ENCODE peak calls at places on chromosomes 13 and 19, in eight cellular contexts. M is neural progenitor cell, X is hepatocyte, C is GM23248, A is OCI-LY7, Q is MM.1S, G is HCT116, L is SK-N-SH. E is an unnamed sample.

GRCh38 chr13:71148391-71148790 is 718.6 kb downstream of the DACH1 start:
- DNase-seq in M (peak), X (no peak), C (no peak), A (no peak), Q (no peak), G (no peak), L (no peak), E (no peak)

GRCh38 chr19:46015080-46015960 is 7.5 kb downstream of the PGLYRP1 start:
- DNase-seq in M (peak), X (peak), C (peak), A (peak), Q (no peak), G (no peak), L (peak), E (peak)

GRCh38 chr19:41860419-41861097 is 503 bp downstream of the RPS19 start:
- DNase-seq in M (peak), X (no peak), C (peak), A (peak), Q (peak), G (no peak), L (peak), E (no peak)

GRCh38 chr19:45523642-45524256 is 16.5 kb downstream of the VASP start:
- DNase-seq in M (peak), X (peak), C (peak), A (peak), Q (peak), G (peak), L (peak), E (peak)

GRCh38 chr19:15444505-15445226 is 5.1 kb downstream of the WIZ start:
- DNase-seq in M (no peak), X (no peak), C (no peak), A (no peak), Q (no peak), G (no peak), L (no peak), E (no peak)

GRCh38 chr13:33937373-33938087 is 119.6 kb downstream of the RFC3 start:
- DNase-seq in M (peak), X (no peak), C (no peak), A (no peak), Q (no peak), G (peak), L (no peak), E (peak)

GRCh38 chr13:75908137-75908536 is 272.0 kb downstream of the LMO7 start:
- DNase-seq in M (peak), X (no peak), C (peak), A (no peak), Q (no peak), G (no peak), L (no peak), E (no peak)

GRCh38 chr13:57857945-57858344 is 226.4 kb downstream of the PCDH17 start:
- DNase-seq in M (no peak), X (no peak), C (no peak), A (no peak), Q (no peak), G (no peak), L (no peak), E (no peak)

GRCh38 chr13:30371649-30372265 is 50.5 kb upstream of the UBE2L5 start:
- DNase-seq in M (no peak), X (peak), C (peak), A (peak), Q (peak), G (peak), L (no peak), E (no peak)

GRCh38 chr13:88586263-88586662 is 915.1 kb downstream of the SLITRK5 start:
- DNase-seq in M (no peak), X (no peak), C (no peak), A (no peak), Q (no peak), G (no peak), L (no peak), E (no peak)

GRCh38 chr19:9883231-9883758 is 48.2 kb downstream of the PIN1 start:
- DNase-seq in M (peak), X (no peak), C (no peak), A (no peak), Q (no peak), G (peak), L (no peak), E (peak)

GRCh38 chr13:95267662-95268369 is 33.4 kb downstream of the ABCC4 start:
- DNase-seq in M (no peak), X (peak), C (peak), A (no peak), Q (no peak), G (no peak), L (no peak), E (no peak)

GRCh38 chr13:106464076-106464475 is 71.4 kb downstream of the EFNB2 start:
- DNase-seq in M (no peak), X (no peak), C (no peak), A (no peak), Q (no peak), G (no peak), L (no peak), E (no peak)

GRCh38 chr13:27131202-27131623 is 40.4 kb downstream of the USP12 start:
- DNase-seq in M (no peak), X (peak), C (peak), A (no peak), Q (peak), G (peak), L (no peak), E (peak)

DNA sequence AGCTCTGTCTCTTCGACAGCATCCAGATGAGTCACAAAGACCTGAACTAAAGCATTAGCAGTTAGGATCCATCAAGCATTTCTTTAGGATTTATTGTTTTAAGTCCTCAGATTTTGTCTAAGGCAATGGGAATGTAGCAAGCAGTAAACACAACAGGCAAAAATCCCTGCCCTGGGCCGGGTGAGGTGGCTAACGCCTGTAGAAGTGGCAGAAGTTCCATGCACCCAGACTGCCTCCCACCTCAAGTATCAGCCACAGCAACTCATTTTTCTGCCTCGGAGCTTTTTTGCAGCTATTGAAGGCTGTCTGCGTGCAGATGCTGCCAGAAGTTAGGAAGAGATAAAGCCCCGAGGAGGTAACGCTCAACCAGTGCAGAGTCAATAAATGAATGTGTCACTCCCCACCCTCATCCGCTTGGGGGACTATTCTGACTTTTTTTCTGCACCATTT is 47.1 kb upstream of the MRI1 start:
- DNase-seq in M (no peak), X (no peak), C (no peak), A (no peak), Q (no peak), G (no peak), L (no peak), E (no peak)
- TF ChIP-seq EZH2phosphoT487 in M (no peak), X (no peak), C (no peak), A (no peak), Q (no peak), G (no peak), L (no peak), E (no peak)

GRCh38 chr19:18225355-18225701 is 910 bp downstream of the PDE4C start:
- DNase-seq in M (no peak), X (no peak), C (no peak), A (no peak), Q (no peak), G (no peak), L (no peak), E (no peak)

GRCh38 chr19:18224525-18225354 is 1.5 kb downstream of the PDE4C start:
- DNase-seq in M (peak), X (peak), C (peak), A (peak), Q (peak), G (peak), L (peak), E (peak)

GRCh38 chr19:18225702-18226468 is at the start of gene PDE4C:
- DNase-seq in M (peak), X (no peak), C (peak), A (no peak), Q (no peak), G (no peak), L (peak), E (peak)

GRCh38 chr19:18221815-18222725 is 4.2 kb downstream of the PDE4C start:
- DNase-seq in M (no peak), X (no peak), C (no peak), A (no peak), Q (no peak), G (no peak), L (no peak), E (no peak)

DNA sequence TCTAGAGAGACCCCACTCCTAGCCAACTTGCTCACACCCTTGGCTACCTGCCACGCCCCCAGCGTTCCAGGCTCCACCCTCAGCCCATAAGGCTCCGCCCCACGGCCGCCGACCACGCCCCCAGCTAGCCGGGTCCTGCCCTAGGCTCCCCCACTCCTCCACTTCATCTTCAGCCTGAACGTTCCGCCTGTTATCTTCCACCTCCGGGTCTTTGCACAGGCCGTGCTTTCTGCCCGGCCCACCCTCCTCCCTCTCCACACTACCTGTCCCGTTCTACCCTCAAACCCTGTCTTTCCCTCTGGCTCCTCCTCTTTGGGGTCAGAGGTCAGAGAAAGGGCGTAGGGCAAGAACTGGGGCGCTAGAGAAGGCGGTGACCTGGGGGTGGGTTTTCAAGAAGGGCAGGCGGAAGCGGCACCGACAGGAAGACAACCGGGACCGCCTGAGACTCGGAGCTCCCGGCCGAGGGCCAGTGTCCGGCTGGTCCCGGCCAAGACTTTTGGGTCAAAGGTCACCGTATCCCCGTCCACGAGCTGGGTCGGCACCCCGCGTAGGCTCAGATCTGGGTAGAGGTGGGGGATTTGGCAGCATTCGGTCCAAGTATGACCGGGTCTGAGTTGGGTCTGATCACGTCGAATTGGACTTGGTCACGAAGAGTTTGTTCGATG is 2.2 kb downstream of the PDE4C start:
- DNase-seq in M (peak), X (peak), C (no peak), A (peak), Q (no peak), G (peak), L (peak), E (peak)
- TF ChIP-seq EZH2phosphoT487 in M (no peak), X (no peak), C (no peak), A (no peak), Q (peak), G (no peak), L (no peak), E (no peak)

GRCh38 chr19:33227870-33228599 is 2.4 kb upstream of the SLC7A10 start:
- DNase-seq in M (no peak), X (no peak), C (no peak), A (no peak), Q (no peak), G (no peak), L (no peak), E (no peak)

GRCh38 chr19:33224694-33225457 is 774 bp downstream of the SLC7A10 start:
- DNase-seq in M (no peak), X (no peak), C (no peak), A (no peak), Q (no peak), G (no peak), L (no peak), E (peak)

GRCh38 chr19:33225458-33225925 is at the start of gene SLC7A10:
- DNase-seq in M (peak), X (peak), C (peak), A (no peak), Q (no peak), G (no peak), L (peak), E (peak)

GRCh38 chr19:33227242-33227650 is 1.6 kb upstream of the SLC7A10 start:
- DNase-seq in M (no peak), X (no peak), C (no peak), A (no peak), Q (no peak), G (no peak), L (no peak), E (peak)

DNA sequence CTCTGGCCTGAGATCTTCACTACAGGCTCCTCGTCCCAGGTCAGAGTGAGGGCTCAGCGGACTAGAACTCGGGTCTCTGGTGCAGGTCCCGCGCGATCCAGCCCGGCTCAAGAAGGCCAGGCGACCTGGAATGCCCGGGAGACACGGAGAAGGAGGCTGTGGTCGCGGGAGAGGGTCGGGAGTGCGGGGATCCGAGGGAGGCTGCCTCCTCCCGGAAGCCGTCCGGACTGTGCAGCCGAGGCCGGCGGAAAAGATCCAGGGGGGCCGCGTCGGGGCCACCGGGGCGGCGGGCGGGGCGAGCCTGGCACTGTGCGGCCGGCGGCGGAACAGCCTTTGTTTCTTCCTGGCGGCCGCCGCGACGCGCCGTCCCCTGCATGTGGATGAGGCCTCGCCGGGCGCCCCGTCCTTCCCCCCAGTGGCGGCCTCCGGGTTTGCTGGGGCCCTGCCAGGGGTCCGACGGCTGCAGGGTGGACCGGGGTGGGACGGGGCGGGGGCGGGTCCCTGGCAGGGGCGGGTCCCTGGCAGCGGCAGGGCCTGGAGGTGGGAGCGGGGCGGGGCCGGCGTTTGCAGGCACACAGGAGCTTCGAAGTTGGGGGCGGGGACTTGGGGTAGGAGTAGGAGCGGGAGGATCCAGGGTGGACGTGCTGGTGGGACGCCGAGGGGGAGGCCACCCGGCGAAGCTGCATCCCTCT is 1.0 kb upstream of the SLC7A10 start:
- DNase-seq in M (peak), X (peak), C (peak), A (no peak), Q (no peak), G (no peak), L (peak), E (peak)
- TF ChIP-seq EZH2phosphoT487 in M (peak), X (no peak), C (no peak), A (no peak), Q (no peak), G (no peak), L (no peak), E (no peak)

GRCh38 chr19:4194353-4194752 is 11.9 kb downstream of the ANKRD24 start:
- DNase-seq in M (no peak), X (no peak), C (no peak), A (no peak), Q (no peak), G (no peak), L (no peak), E (no peak)
- TF ChIP-seq EZH2phosphoT487 in M (no peak), X (no peak), C (no peak), A (no peak), Q (no peak), G (no peak), L (no peak), E (no peak)

GRCh38 chr19:3788991-3789778 is 3.0 kb upstream of the MATK start:
- DNase-seq in M (no peak), X (no peak), C (no peak), A (no peak), Q (no peak), G (no peak), L (no peak), E (no peak)
- TF ChIP-seq EZH2phosphoT487 in M (no peak), X (no peak), C (no peak), A (no peak), Q (no peak), G (no peak), L (no peak), E (no peak)

GRCh38 chr19:29528350-29528945 is 2.7 kb downstream of the VSTM2B start:
- DNase-seq in M (peak), X (peak), C (peak), A (peak), Q (peak), G (peak), L (peak), E (peak)

GRCh38 chr19:29525901-29526729 is at the start of gene VSTM2B:
- DNase-seq in M (peak), X (no peak), C (no peak), A (no peak), Q (no peak), G (no peak), L (peak), E (peak)

GRCh38 chr19:29527500-29528328 is 1.9 kb downstream of the VSTM2B start:
- DNase-seq in M (no peak), X (no peak), C (no peak), A (no peak), Q (no peak), G (no peak), L (no peak), E (peak)

GRCh38 chr19:29524912-29525870 is 603 bp upstream of the VSTM2B start:
- DNase-seq in M (peak), X (no peak), C (no peak), A (no peak), Q (no peak), G (no peak), L (no peak), E (peak)

GRCh38 chr19:29526730-29527499 is 1.1 kb downstream of the VSTM2B start:
- DNase-seq in M (peak), X (no peak), C (peak), A (no peak), Q (no peak), G (no peak), L (peak), E (peak)
- TF ChIP-seq EZH2phosphoT487 in M (peak), X (no peak), C (peak), A (no peak), Q (no peak), G (no peak), L (no peak), E (no peak)

GRCh38 chr19:16496613-16496983 is 404 bp downstream of the C19orf44 start:
- DNase-seq in M (no peak), X (no peak), C (peak), A (peak), Q (no peak), G (no peak), L (no peak), E (peak)
- TF ChIP-seq EZH2phosphoT487 in M (no peak), X (no peak), C (no peak), A (no peak), Q (no peak), G (no peak), L (no peak), E (no peak)

GRCh38 chr13:99923877-99924582 is 47.5 kb downstream of the ZIC5 start:
- DNase-seq in M (no peak), X (no peak), C (no peak), A (no peak), Q (no peak), G (no peak), L (no peak), E (no peak)

GRCh38 chr13:99930925-99931324 is 40.6 kb downstream of the ZIC5 start:
- DNase-seq in M (no peak), X (no peak), C (no peak), A (no peak), Q (no peak), G (no peak), L (no peak), E (no peak)

GRCh38 chr13:99929866-99930265 is 41.7 kb downstream of the ZIC5 start:
- DNase-seq in M (no peak), X (no peak), C (no peak), A (no peak), Q (no peak), G (no peak), L (no peak), E (no peak)

GRCh38 chr13:99922631-99923404 is 48.7 kb downstream of the ZIC5 start:
- DNase-seq in M (no peak), X (no peak), C (no peak), A (no peak), Q (no peak), G (no peak), L (no peak), E (no peak)

GRCh38 chr13:99926014-99926731 is 45.4 kb downstream of the ZIC5 start:
- DNase-seq in M (no peak), X (no peak), C (peak), A (no peak), Q (no peak), G (peak), L (peak), E (no peak)
- TF ChIP-seq EZH2phosphoT487 in M (no peak), X (no peak), C (no peak), A (no peak), Q (no peak), G (no peak), L (no peak), E (no peak)

E was measured in GM23338.